ENCODE peak calls at places on chromosomes 1 and 21, in four cellular contexts. One of them, this sample, is unnamed. For H3K36me3, the result is how much of the 10 kb centered on the place peaks cover.

GRCh38 chr1:197103295-197103694 is 36.2 kb upstream of the F13B start:
- DNase-seq in brain microvascular endothelial cell: peak
- DNase-seq in bronchial epithelial cell: no peak
- DNase-seq in adipocyte: peak
- DNase-seq in this sample: no peak

GRCh38 chr1:53125122-53125521 is 17.3 kb downstream of the SLC1A7 start:
- DNase-seq in brain microvascular endothelial cell: no peak
- DNase-seq in bronchial epithelial cell: no peak
- DNase-seq in adipocyte: no peak
- DNase-seq in this sample: no peak

GRCh38 chr1:86775395-86775794 is 71.0 kb downstream of the SH3GLB1 start:
- DNase-seq in brain microvascular endothelial cell: no peak
- DNase-seq in bronchial epithelial cell: no peak
- DNase-seq in adipocyte: no peak
- DNase-seq in this sample: no peak

GRCh38 chr1:17559618-17560419 is 20.3 kb downstream of the ARHGEF10L start:
- DNase-seq in brain microvascular endothelial cell: no peak
- DNase-seq in bronchial epithelial cell: peak
- DNase-seq in adipocyte: no peak
- DNase-seq in this sample: no peak

GRCh38 chr1:87084247-87084836 is 169.9 kb downstream of the HS2ST1 start:
- DNase-seq in brain microvascular endothelial cell: no peak
- DNase-seq in bronchial epithelial cell: peak
- DNase-seq in adipocyte: peak
- DNase-seq in this sample: peak

GRCh38 chr1:11482904-11483479 is 4.0 kb downstream of the DISP3 start:
- DNase-seq in brain microvascular endothelial cell: no peak
- DNase-seq in bronchial epithelial cell: no peak
- DNase-seq in adipocyte: no peak
- DNase-seq in this sample: no peak

GRCh38 chr1:212219679-212220463 is 65.3 kb upstream of the PPP2R5A start:
- DNase-seq in brain microvascular endothelial cell: peak
- DNase-seq in bronchial epithelial cell: no peak
- DNase-seq in adipocyte: peak
- DNase-seq in this sample: no peak

GRCh38 chr1:244011251-244011650 is 39.8 kb upstream of the ZBTB18 start:
- DNase-seq in brain microvascular endothelial cell: no peak
- DNase-seq in bronchial epithelial cell: no peak
- DNase-seq in adipocyte: peak
- DNase-seq in this sample: no peak

GRCh38 chr1:78687914-78688313 is 38.3 kb downstream of the IFI44 start:
- DNase-seq in brain microvascular endothelial cell: no peak
- DNase-seq in bronchial epithelial cell: peak
- DNase-seq in adipocyte: peak
- DNase-seq in this sample: no peak

GRCh38 chr21:28538987-28539622 is 453.6 kb downstream of the LTN1 start:
- DNase-seq in brain microvascular endothelial cell: peak
- DNase-seq in bronchial epithelial cell: peak
- DNase-seq in adipocyte: peak
- DNase-seq in this sample: no peak

GRCh38 chr1:221366495-221367095 is 375.3 kb downstream of the DUSP10 start:
- DNase-seq in brain microvascular endothelial cell: no peak
- DNase-seq in bronchial epithelial cell: no peak
- DNase-seq in adipocyte: no peak
- DNase-seq in this sample: no peak

GRCh38 chr1:76933847-76934657 is 66.8 kb downstream of the ST6GALNAC5 start:
- DNase-seq in brain microvascular endothelial cell: no peak
- DNase-seq in bronchial epithelial cell: no peak
- DNase-seq in adipocyte: no peak
- DNase-seq in this sample: no peak

GRCh38 chr1:62439652-62440371 is 3.0 kb downstream of the USP1 start:
- DNase-seq in brain microvascular endothelial cell: no peak
- DNase-seq in bronchial epithelial cell: no peak
- DNase-seq in adipocyte: no peak
- DNase-seq in this sample: no peak

GRCh38 chr1:160251006-160251405 is 11.3 kb downstream of the DCAF8 start:
- DNase-seq in brain microvascular endothelial cell: no peak
- DNase-seq in bronchial epithelial cell: no peak
- DNase-seq in adipocyte: no peak
- DNase-seq in this sample: no peak

GRCh38 chr1:185804206-185804605 is 70.0 kb downstream of the HMCN1 start:
- DNase-seq in brain microvascular endothelial cell: no peak
- DNase-seq in bronchial epithelial cell: peak
- DNase-seq in adipocyte: no peak
- DNase-seq in this sample: no peak

GRCh38 chr1:225445644-225446297 is 17.9 kb upstream of the LBR start:
- DNase-seq in brain microvascular endothelial cell: no peak
- DNase-seq in bronchial epithelial cell: no peak
- DNase-seq in adipocyte: no peak
- DNase-seq in this sample: no peak

GRCh38 chr1:107920578-107920977 is 44.4 kb downstream of the VAV3 start:
- DNase-seq in brain microvascular endothelial cell: no peak
- DNase-seq in bronchial epithelial cell: no peak
- DNase-seq in adipocyte: no peak
- DNase-seq in this sample: no peak

DNA sequence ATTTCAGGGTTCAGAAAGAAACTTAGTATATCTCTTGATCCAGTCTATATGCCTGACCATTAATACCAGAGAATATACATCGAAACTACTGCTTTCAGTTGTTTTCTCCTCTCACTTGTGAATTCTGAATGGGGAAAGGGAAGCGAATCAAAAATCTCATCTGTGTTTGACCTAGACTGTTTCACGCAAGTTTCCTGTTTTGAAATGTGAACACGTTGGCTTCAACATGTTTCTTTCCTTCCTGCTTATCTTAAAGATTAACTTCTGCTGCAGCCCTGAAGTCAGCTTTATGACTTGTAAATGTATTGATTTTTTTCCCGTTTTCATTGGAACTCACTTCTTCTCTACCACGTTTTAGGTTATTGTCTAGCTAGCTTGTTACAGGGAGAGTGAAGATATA is 49.9 kb downstream of the SNX27 start:
- DNase-seq in brain microvascular endothelial cell: no peak
- DNase-seq in bronchial epithelial cell: no peak
- DNase-seq in adipocyte: no peak
- DNase-seq in this sample: no peak
- H3K36me3 ChIP-seq in brain microvascular endothelial cell: under half
- H3K36me3 ChIP-seq in bronchial epithelial cell: under half
- H3K36me3 ChIP-seq in adipocyte: under half
- H3K36me3 ChIP-seq in this sample: half or more

DNA sequence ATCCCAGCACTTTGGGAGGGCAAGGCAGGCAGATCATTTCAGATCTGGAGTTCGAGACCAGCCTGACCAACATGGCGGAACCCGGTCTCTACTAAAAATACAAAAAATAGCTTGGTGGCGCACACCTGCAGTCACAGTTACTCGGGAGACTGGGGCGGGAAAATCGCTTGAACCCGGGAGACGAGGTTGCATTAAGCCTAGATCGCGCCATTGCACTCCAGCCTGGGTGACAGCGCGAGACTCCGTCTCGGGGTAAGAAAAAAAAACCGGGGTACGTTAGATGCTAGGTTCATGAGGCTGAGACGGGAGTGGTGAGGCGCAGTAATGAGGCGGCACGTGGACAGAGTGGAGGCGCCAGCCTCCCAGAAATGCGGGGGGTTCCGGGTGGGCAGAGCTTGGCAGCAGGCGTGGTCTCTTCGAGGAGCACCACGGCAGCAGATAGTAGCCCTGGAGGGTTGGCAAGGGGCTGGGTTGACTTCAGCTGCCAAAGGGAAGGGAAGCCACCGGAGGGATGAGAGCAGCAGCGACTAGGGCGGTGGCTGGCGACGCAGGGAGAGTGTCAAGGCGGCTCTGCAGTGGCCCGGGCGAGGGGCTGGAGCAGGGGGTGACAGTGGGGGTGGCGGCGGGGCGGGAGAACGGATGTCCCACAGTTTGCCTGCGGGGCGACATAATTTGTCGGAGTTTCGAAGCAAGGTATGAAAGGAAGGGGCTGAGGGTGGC is 832 bp downstream of the MRPL20 start:
- DNase-seq in brain microvascular endothelial cell: no peak
- DNase-seq in bronchial epithelial cell: no peak
- DNase-seq in adipocyte: no peak
- DNase-seq in this sample: no peak
- H3K36me3 ChIP-seq in brain microvascular endothelial cell: under half
- H3K36me3 ChIP-seq in bronchial epithelial cell: under half
- H3K36me3 ChIP-seq in adipocyte: under half
- H3K36me3 ChIP-seq in this sample: half or more

DNA sequence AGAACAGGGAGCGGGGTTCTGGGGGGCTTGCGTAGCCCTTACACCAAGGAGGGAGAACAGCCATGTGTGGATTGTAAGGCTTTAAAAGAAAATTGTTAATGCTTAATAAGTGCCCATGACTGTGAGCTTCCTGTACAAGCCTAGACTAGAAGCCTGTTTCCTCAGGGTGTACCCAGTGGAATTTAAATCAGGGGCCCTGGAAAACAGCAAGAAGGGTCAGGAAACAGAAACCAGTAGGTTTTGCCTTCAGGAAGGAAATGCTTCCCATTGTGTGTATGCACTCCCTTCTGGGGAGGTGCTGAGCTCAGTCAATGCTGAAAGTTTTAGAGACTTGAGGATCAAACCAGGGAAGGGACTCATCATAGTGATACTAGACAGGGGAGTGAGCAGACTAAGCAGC is 12.7 kb downstream of the UTP11 start:
- DNase-seq in brain microvascular endothelial cell: no peak
- DNase-seq in bronchial epithelial cell: peak
- DNase-seq in adipocyte: no peak
- DNase-seq in this sample: no peak
- H3K36me3 ChIP-seq in brain microvascular endothelial cell: half or more
- H3K36me3 ChIP-seq in bronchial epithelial cell: under half
- H3K36me3 ChIP-seq in adipocyte: half or more
- H3K36me3 ChIP-seq in this sample: half or more

DNA sequence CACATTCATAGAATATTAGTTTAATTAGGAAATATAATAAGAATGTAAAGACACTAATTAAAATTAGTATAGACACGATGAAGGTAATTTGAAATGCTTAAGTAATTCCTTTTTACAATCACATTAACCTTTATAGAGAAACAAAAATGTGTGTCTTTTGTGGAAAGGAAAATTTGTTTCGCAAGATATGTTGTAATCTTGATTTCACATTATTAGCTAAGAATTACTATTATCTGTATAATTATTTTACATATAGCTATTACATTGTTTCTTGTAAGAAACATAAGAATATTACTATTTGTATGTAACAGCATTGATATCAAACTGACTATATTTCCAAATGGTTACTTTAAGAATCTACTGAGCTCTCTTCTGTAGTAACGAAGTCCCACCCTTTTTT is 111.2 kb downstream of the PTPRC start:
- DNase-seq in brain microvascular endothelial cell: no peak
- DNase-seq in bronchial epithelial cell: no peak
- DNase-seq in adipocyte: no peak
- DNase-seq in this sample: no peak
- H3K36me3 ChIP-seq in brain microvascular endothelial cell: under half
- H3K36me3 ChIP-seq in bronchial epithelial cell: under half
- H3K36me3 ChIP-seq in adipocyte: under half
- H3K36me3 ChIP-seq in this sample: under half

GRCh38 chr1:167659440-167659839 is 29.4 kb downstream of the RCSD1 start:
- DNase-seq in brain microvascular endothelial cell: peak
- DNase-seq in bronchial epithelial cell: no peak
- DNase-seq in adipocyte: no peak
- DNase-seq in this sample: no peak
- H3K36me3 ChIP-seq in brain microvascular endothelial cell: under half
- H3K36me3 ChIP-seq in bronchial epithelial cell: under half
- H3K36me3 ChIP-seq in adipocyte: under half
- H3K36me3 ChIP-seq in this sample: under half

GRCh38 chr1:162500805-162501204 is 3.2 kb downstream of the UHMK1 start:
- DNase-seq in brain microvascular endothelial cell: no peak
- DNase-seq in bronchial epithelial cell: no peak
- DNase-seq in adipocyte: peak
- DNase-seq in this sample: no peak
- H3K36me3 ChIP-seq in brain microvascular endothelial cell: under half
- H3K36me3 ChIP-seq in bronchial epithelial cell: under half
- H3K36me3 ChIP-seq in adipocyte: half or more
- H3K36me3 ChIP-seq in this sample: half or more

This sample was measured in SJSA1.